ENCODE peak calls at places on chromosomes 13 and 19, in nine cellular contexts. V is left ventricle myocardium inferior, J is keratinocyte, X is colonic mucosa, M is IMR-90, I is hepatocyte, L is endodermal cell, C is tibial artery, K is psoas muscle. T is an unnamed sample. For H3K4me1, the result is how much of the 10 kb centered on the place peaks cover.

GRCh38 chr13:114089341-114089740 is 43.1 kb downstream of the RASA3 start:
- DNase-seq in C (peak), L (peak), M (no peak), J (no peak), V (no peak), I (no peak), K (peak), X (no peak), T (no peak)

GRCh38 chr13:94494021-94494420 is 14.5 kb upstream of the DCT start:
- DNase-seq in I (no peak), M (no peak), K (no peak), C (no peak), V (no peak), J (no peak), X (no peak), L (no peak), T (no peak)

GRCh38 chr19:13629687-13630357 is 123.5 kb upstream of the CACNA1A start:
- DNase-seq in X (no peak), V (no peak), K (no peak), C (no peak), M (peak), L (no peak), J (no peak), I (no peak), T (peak)

GRCh38 chr13:28493740-28494536 is 990 bp downstream of the FLT1 start:
- DNase-seq in V (no peak), X (no peak), J (no peak), C (no peak), I (no peak), L (peak), M (no peak), K (no peak), T (peak)

GRCh38 chr13:21117104-21117809 is 55.9 kb upstream of the LATS2 start:
- DNase-seq in L (no peak), M (no peak), K (no peak), I (no peak), J (no peak), X (no peak), C (no peak), V (no peak), T (no peak)

GRCh38 chr13:53198699-53199098 is 170.1 kb downstream of the OLFM4 start:
- DNase-seq in I (no peak), C (no peak), M (no peak), K (no peak), V (no peak), L (no peak), X (no peak), J (no peak), T (no peak)

GRCh38 chr13:98033277-98034247 is 80.1 kb downstream of the IPO5 start:
- DNase-seq in X (no peak), K (no peak), I (peak), J (no peak), V (no peak), L (peak), C (no peak), M (peak), T (peak)

GRCh38 chr13:45055198-45055901 is 65.0 kb upstream of the GTF2F2 start:
- DNase-seq in J (peak), K (no peak), L (no peak), C (no peak), M (peak), V (no peak), I (peak), X (peak), T (no peak)

GRCh38 chr19:16400911-16401675 is 70.7 kb downstream of the EPS15L1 start:
- DNase-seq in C (peak), L (no peak), I (no peak), K (peak), J (no peak), V (no peak), M (peak), X (no peak), T (no peak)

GRCh38 chr19:29672933-29673336 is 7.7 kb downstream of the PLEKHF1 start:
- DNase-seq in L (no peak), V (no peak), J (no peak), K (peak), C (peak), I (no peak), M (no peak), X (no peak), T (no peak)

GRCh38 chr13:32537580-32538233 is 888 bp downstream of the N4BP2L2 start:
- DNase-seq in C (peak), M (no peak), X (peak), J (no peak), I (peak), L (peak), V (peak), K (peak), T (no peak)

GRCh38 chr13:19151581-19152263 is 29.9 kb downstream of the TUBA3C start:
- DNase-seq in C (no peak), X (no peak), V (no peak), K (no peak), L (no peak), M (no peak), I (no peak), J (no peak), T (no peak)

GRCh38 chr19:7772752-7773291 is 9.8 kb downstream of the CLEC4M start:
- DNase-seq in L (no peak), V (no peak), K (no peak), C (no peak), I (no peak), J (peak), X (no peak), M (no peak), T (peak)

GRCh38 chr19:40614595-40615411 is 13.6 kb downstream of the LTBP4 start:
- DNase-seq in K (peak), L (peak), X (peak), C (peak), J (no peak), I (peak), M (peak), V (peak), T (peak)

GRCh38 chr19:47755065-47755761 is 9.9 kb downstream of the NOP53 start:
- DNase-seq in M (no peak), C (no peak), K (no peak), X (no peak), L (no peak), J (no peak), V (no peak), I (no peak), T (no peak)

GRCh38 chr13:35349673-35350278 is 126.7 kb downstream of the MAB21L1 start:
- DNase-seq in K (no peak), L (no peak), C (no peak), V (no peak), X (no peak), M (no peak), I (peak), J (no peak), T (peak)

DNA sequence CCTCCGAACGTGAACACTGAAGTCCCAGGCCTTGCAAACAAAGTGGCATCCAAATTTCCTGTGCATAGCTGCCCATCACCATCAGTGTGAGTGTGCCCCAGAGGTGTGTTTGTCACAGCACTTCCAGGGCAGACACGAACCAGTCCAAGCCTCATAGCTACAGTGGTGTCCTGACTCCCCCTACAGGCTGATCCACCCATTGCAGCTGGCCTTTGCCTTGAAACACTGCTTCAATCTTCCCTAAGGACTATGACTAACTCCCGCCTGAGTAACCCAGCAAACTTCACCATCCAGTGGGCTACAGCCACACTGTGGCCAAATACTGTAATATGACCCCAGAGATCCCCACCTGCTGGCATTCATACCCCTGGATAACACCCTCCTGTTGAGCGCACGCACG is 3.9 kb downstream of the ZNF266 start:
- DNase-seq in I (peak), M (peak), K (no peak), C (no peak), V (peak), X (peak), J (peak), L (peak), T (peak)
- TF ChIP-seq CTCF in I (no peak), M (peak), K (peak), C (no peak), V (peak), X (peak), J (peak), L (peak), T (peak)

DNA sequence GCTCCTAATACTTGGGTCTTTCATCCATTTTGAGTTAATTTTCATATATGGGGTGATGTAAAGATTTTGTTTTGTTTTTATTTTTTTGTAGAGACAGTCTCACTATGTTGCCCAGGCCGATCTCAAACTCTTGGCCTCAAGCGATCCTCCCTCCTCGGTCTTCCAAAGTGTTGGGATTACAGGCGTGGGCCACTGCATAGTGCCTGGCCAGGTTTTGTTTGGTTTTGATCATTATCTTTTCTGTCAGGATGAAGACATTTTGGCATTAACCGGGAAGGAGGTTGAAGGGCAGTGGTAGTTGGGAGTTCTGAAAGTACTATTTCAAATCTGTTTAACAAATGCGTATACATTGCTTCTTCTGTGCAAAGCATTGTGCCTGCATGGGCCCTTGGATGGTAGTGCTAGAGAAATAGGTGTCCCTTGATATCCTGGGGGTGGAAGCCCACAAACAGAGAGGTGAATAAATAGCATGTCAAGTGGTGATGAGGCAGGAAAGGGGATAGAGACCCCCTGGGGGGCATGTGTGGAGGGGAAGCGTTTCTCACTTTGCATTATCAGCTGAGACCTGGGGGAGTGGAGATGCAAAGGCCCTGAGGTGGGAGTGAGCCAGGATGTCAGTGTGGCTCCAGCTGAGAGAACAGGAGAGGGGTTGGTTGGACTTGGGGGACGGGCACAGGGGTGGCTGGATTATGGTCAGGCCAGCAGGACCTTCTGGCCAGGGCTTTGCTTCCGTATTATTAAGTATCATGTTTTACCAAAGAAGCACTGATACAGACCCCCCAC is 41.4 kb downstream of the GATAD2A start:
- DNase-seq in M (no peak), C (no peak), L (peak), X (no peak), V (no peak), I (no peak), K (no peak), J (no peak), T (no peak)
- H3K4me1 ChIP-seq in M (under half), C (under half), L (under half), X (under half), V (half or more), I (under half), K (under half), J (under half), T (under half)

GRCh38 chr19:51709575-51709974 is 14.2 kb downstream of the HAS1 start:
- DNase-seq in K (no peak), J (no peak), V (no peak), X (no peak), L (no peak), M (no peak), I (no peak), C (no peak), T (no peak)
- TF ChIP-seq CTCF in K (no peak), J (no peak), V (no peak), X (no peak), L (no peak), M (no peak), I (no peak), C (no peak), T (no peak)

GRCh38 chr19:1254081-1254527 is 5.7 kb downstream of the MIDN start:
- DNase-seq in K (peak), M (no peak), L (no peak), J (no peak), C (no peak), X (no peak), I (no peak), V (no peak), T (no peak)
- H3K4me1 ChIP-seq in K (half or more), M (under half), L (under half), J (under half), C (half or more), X (under half), I (half or more), V (half or more), T (under half)

DNA sequence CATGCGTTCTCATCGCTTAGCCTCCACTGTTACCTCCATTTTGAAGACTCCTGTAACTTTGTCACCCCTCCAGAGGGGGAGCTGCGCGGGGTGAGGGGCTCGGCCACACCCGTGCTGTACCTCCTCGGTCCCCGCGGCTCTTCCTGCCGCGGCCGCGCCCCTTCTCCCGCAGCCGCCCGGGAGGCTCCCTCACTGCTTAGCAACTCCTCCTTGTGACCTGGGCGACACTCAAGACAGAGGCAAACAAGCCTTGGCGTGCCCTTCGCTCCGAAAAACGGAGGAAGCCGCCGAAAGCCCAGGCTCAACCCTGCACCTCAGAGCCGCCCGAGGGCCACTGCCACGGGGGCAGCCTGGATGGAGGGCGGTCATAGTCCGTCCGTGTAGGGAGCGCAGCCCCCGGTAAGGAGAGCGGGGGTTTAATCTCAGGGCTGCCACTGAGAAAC is 494.3 kb downstream of the FOXO1 start:
- DNase-seq in V (no peak), L (peak), I (no peak), J (peak), C (no peak), K (no peak), X (no peak), M (no peak), T (no peak)
- TF ChIP-seq CTCF in V (no peak), L (peak), I (no peak), J (no peak), C (no peak), K (no peak), X (no peak), M (no peak), T (no peak)

T was measured in cardiac muscle cell.